ENCODE peak calls at places on chromosome 15, in five cellular contexts. M, S, C, I and Q are unnamed samples.

GRCh38 chr15:47119349-47119748 is 598.0 kb upstream of the SEMA6D start:
- DNase-seq in M (no peak), S (no peak), C (no peak), I (no peak), Q (no peak)

GRCh38 chr15:61422773-61423172 is 193.7 kb upstream of the RORA start:
- DNase-seq in M (no peak), S (no peak), C (no peak), I (no peak), Q (no peak)

GRCh38 chr15:51341366-51342248 is at the start of gene GLDN:
- DNase-seq in M (peak), S (peak), C (no peak), I (peak), Q (no peak)

GRCh38 chr15:31175484-31175883 is 74.0 kb upstream of the TRPM1 start:
- DNase-seq in M (no peak), S (no peak), C (no peak), I (no peak), Q (no peak)

GRCh38 chr15:58342508-58342907 is 89.3 kb upstream of the LIPC start:
- DNase-seq in M (no peak), S (no peak), C (no peak), I (no peak), Q (no peak)

GRCh38 chr15:89127054-89127702 is 38.9 kb downstream of the ABHD2 start:
- DNase-seq in M (no peak), S (no peak), C (no peak), I (peak), Q (no peak)

GRCh38 chr15:40097096-40097967 is 11.3 kb downstream of the BMF start:
- DNase-seq in M (no peak), S (no peak), C (peak), I (no peak), Q (no peak)

GRCh38 chr15:94460624-94461023 is 229.3 kb downstream of the MCTP2 start:
- DNase-seq in M (peak), S (no peak), C (no peak), I (no peak), Q (no peak)

GRCh38 chr15:95247068-95247984 is 1016.0 kb downstream of the MCTP2 start:
- DNase-seq in M (no peak), S (peak), C (no peak), I (peak), Q (peak)

GRCh38 chr15:83170474-83171165 is 37.0 kb downstream of the HDGFL3 start:
- DNase-seq in M (no peak), S (peak), C (no peak), I (peak), Q (peak)

GRCh38 chr15:53323197-53323596 is 436.3 kb downstream of the WDR72 start:
- DNase-seq in M (no peak), S (no peak), C (no peak), I (no peak), Q (peak)

GRCh38 chr15:29805708-29806104 is 16.6 kb downstream of the TJP1 start:
- DNase-seq in M (no peak), S (no peak), C (no peak), I (no peak), Q (no peak)

GRCh38 chr15:38796589-38796988 is 232.0 kb upstream of the RASGRP1 start:
- DNase-seq in M (no peak), S (no peak), C (no peak), I (no peak), Q (no peak)

GRCh38 chr15:71431345-71432336 is 316.4 kb downstream of the THSD4 start:
- DNase-seq in M (no peak), S (no peak), C (no peak), I (no peak), Q (no peak)

GRCh38 chr15:58224068-58224467 is 85.9 kb downstream of the AQP9 start:
- DNase-seq in M (no peak), S (no peak), C (peak), I (no peak), Q (peak)

GRCh38 chr15:69903476-69904295 is 194.0 kb downstream of the TLE3 start:
- DNase-seq in M (no peak), S (peak), C (no peak), I (peak), Q (no peak)

GRCh38 chr15:70497661-70498060 is 265.7 kb downstream of the UACA start:
- DNase-seq in M (no peak), S (no peak), C (no peak), I (no peak), Q (no peak)

GRCh38 chr15:49847436-49847835 is 226.6 kb downstream of the DTWD1 start:
- DNase-seq in M (no peak), S (peak), C (no peak), I (no peak), Q (peak)

GRCh38 chr15:94467034-94467433 is 235.7 kb downstream of the MCTP2 start:
- DNase-seq in M (no peak), S (no peak), C (no peak), I (no peak), Q (no peak)

GRCh38 chr15:85625856-85626255 is 168.9 kb downstream of the KLHL25 start:
- DNase-seq in M (no peak), S (peak), C (peak), I (peak), Q (peak)

GRCh38 chr15:62600376-62600775 is 435.3 kb upstream of the C2CD4B start:
- DNase-seq in M (no peak), S (no peak), C (no peak), I (no peak), Q (no peak)

GRCh38 chr15:65245096-65245849 is 34.0 kb upstream of the CILP start:
- DNase-seq in M (no peak), S (peak), C (peak), I (peak), Q (peak)

GRCh38 chr15:33031324-33031736 is 163.2 kb downstream of the FMN1 start:
- DNase-seq in M (no peak), S (peak), C (no peak), I (peak), Q (peak)

GRCh38 chr15:42352401-42352800 is 6.9 kb upstream of the CAPN3 start:
- DNase-seq in M (no peak), S (no peak), C (no peak), I (no peak), Q (no peak)

DNA sequence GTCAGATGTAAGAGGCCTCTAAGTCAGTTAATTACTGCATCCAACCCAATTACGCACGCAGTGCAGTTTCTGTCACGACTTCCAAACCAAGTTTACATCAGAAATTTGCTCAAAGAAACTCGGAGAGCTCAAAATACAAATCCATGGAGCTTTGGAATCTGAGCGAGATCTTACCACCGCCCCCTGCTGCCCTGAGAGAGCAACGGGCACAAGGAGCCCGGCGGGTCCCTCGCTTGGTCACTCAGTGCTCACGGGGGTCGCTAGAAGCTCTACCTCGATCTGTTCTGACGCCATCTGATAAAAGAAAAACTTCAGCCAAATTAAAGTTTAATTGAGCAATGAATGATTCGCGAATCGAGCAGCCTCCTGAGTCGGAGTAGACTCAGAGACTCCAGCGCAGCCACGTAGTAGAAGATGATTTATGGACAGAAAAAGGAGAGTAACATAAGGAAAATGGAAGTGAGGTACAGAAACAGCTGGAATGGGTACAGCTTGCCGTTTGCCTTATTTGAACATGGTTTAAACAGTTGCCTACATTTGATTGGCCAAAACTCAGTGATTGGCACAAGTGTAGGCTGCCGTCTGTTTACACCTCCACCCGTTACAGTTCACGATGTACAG is 232.7 kb upstream of the ATP10A start:
- DNase-seq in M (peak), S (no peak), C (no peak), I (no peak), Q (no peak)
- TF ChIP-seq CTCF in M (peak), S (no peak), C (no peak), I (peak), Q (no peak)

GRCh38 chr15:77818484-77819270 is 186.0 kb upstream of the LINGO1 start:
- DNase-seq in M (peak), S (no peak), C (no peak), I (no peak), Q (no peak)

GRCh38 chr15:77819841-77820728 is 187.4 kb upstream of the LINGO1 start:
- DNase-seq in M (peak), S (no peak), C (peak), I (no peak), Q (no peak)

GRCh38 chr15:77817434-77817833 is 184.7 kb upstream of the LINGO1 start:
- DNase-seq in M (peak), S (no peak), C (no peak), I (no peak), Q (no peak)

GRCh38 chr15:77821188-77821958 is 188.7 kb upstream of the LINGO1 start:
- DNase-seq in M (peak), S (peak), C (peak), I (peak), Q (peak)

DNA sequence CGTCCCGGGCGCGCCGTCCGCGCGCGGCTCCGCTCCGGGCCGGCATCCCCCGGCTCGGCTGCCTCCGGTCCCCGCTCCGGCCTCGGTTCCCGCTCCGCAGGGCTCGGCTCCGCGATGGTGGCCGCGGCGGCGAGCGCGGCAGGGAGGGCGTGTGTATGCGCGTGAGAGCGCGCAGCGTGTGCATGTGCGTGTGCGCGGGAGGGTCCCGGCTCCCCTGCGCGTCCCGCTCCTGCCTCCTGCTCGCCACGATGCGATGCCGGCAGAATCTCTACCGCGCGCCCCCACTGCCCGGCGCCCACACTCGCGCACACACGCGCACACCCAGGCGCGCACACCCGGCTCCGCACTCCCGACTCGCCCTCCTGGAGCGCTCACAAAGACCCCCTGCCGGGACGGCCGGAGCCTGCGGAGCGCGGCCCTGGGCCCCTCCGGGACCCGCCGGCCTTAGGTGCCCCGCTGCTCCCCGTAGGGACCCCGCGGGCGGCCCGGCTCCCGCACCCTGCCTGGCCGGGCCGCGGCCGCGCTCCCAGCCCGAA is 186.6 kb upstream of the LINGO1 start:
- DNase-seq in M (peak), S (no peak), C (no peak), I (no peak), Q (no peak)
- H3K4me3 ChIP-seq in M (peak), S (peak), C (no peak), I (no peak), Q (no peak)

GRCh38 chr15:55256281-55257013 is 33.2 kb downstream of the RAB27A start:
- DNase-seq in M (no peak), S (peak), C (no peak), I (peak), Q (peak)
- TF ChIP-seq CTCF in M (no peak), S (no peak), C (no peak), I (no peak), Q (no peak)

GRCh38 chr15:60418095-60418494 is 20.3 kb upstream of the ANXA2 start:
- DNase-seq in M (no peak), S (no peak), C (no peak), I (no peak), Q (no peak)
- H3K4me3 ChIP-seq in M (no peak), S (no peak), C (no peak), I (no peak), Q (no peak)